ENCODE peak calls at places on chromosomes 11 and 22, in six cellular contexts. One of them, this sample, is unnamed.

GRCh38 chr11:117843666-117844484 is 19.3 kb upstream of the FXYD2 start:
- DNase-seq in dorsolateral prefrontal cortex: peak; percentile 80
- DNase-seq in transverse colon: peak; percentile 84
- DNase-seq in psoas muscle: peak; percentile 87
- DNase-seq in SK-N-SH: peak; percentile 74
- DNase-seq in GM23248: peak; percentile 66
- DNase-seq in this sample: no peak

GRCh38 chr22:48745842-48746788 is 1081.6 kb downstream of the BRD1 start:
- DNase-seq in SK-N-SH: no peak
- DNase-seq in dorsolateral prefrontal cortex: no peak
- DNase-seq in GM23248: no peak
- DNase-seq in psoas muscle: no peak
- DNase-seq in transverse colon: no peak
- DNase-seq in this sample: no peak

GRCh38 chr11:279040-279965 is 1.1 kb downstream of the NLRP6 start:
- DNase-seq in GM23248: no peak
- DNase-seq in dorsolateral prefrontal cortex: no peak
- DNase-seq in psoas muscle: peak; percentile 55
- DNase-seq in transverse colon: no peak
- DNase-seq in SK-N-SH: peak; percentile 54
- DNase-seq in this sample: no peak

GRCh38 chr22:39518996-39519680 is 1.2 kb upstream of the ATF4 start:
- DNase-seq in GM23248: no peak
- DNase-seq in dorsolateral prefrontal cortex: no peak
- DNase-seq in psoas muscle: no peak
- DNase-seq in transverse colon: peak; percentile 51
- DNase-seq in SK-N-SH: peak; percentile 47
- DNase-seq in this sample: no peak

GRCh38 chr11:86932942-86933875 is 22.0 kb downstream of the FZD4 start:
- DNase-seq in transverse colon: no peak
- DNase-seq in psoas muscle: no peak
- DNase-seq in GM23248: no peak
- DNase-seq in dorsolateral prefrontal cortex: no peak
- DNase-seq in SK-N-SH: no peak
- DNase-seq in this sample: no peak

GRCh38 chr11:93574821-93575220 is 31.6 kb upstream of the SMCO4 start:
- DNase-seq in transverse colon: no peak
- DNase-seq in SK-N-SH: no peak
- DNase-seq in dorsolateral prefrontal cortex: no peak
- DNase-seq in GM23248: no peak
- DNase-seq in psoas muscle: no peak
- DNase-seq in this sample: no peak

GRCh38 chr11:128576555-128576954 is 10.8 kb downstream of the ETS1 start:
- DNase-seq in SK-N-SH: no peak
- DNase-seq in GM23248: no peak
- DNase-seq in dorsolateral prefrontal cortex: no peak
- DNase-seq in psoas muscle: no peak
- DNase-seq in transverse colon: no peak
- DNase-seq in this sample: no peak

GRCh38 chr22:35842954-35843353 is 125.3 kb downstream of the APOL5 start:
- DNase-seq in dorsolateral prefrontal cortex: no peak
- DNase-seq in transverse colon: no peak
- DNase-seq in GM23248: peak; percentile 76
- DNase-seq in psoas muscle: no peak
- DNase-seq in SK-N-SH: peak; percentile 49
- DNase-seq in this sample: no peak

GRCh38 chr11:10208045-10208674 is 85.9 kb downstream of the SBF2 start:
- DNase-seq in SK-N-SH: peak; percentile 56
- DNase-seq in psoas muscle: no peak
- DNase-seq in dorsolateral prefrontal cortex: no peak
- DNase-seq in GM23248: peak; percentile 70
- DNase-seq in transverse colon: no peak
- DNase-seq in this sample: no peak

GRCh38 chr11:16989554-16989953 is 24.7 kb downstream of the PLEKHA7 start:
- DNase-seq in transverse colon: no peak
- DNase-seq in dorsolateral prefrontal cortex: no peak
- DNase-seq in psoas muscle: no peak
- DNase-seq in GM23248: no peak
- DNase-seq in SK-N-SH: no peak
- DNase-seq in this sample: no peak

GRCh38 chr11:16984229-16984628 is 30.0 kb downstream of the PLEKHA7 start:
- DNase-seq in transverse colon: no peak
- DNase-seq in GM23248: no peak
- DNase-seq in SK-N-SH: no peak
- DNase-seq in dorsolateral prefrontal cortex: no peak
- DNase-seq in psoas muscle: no peak
- DNase-seq in this sample: no peak

GRCh38 chr11:16985297-16985696 is 28.9 kb downstream of the PLEKHA7 start:
- DNase-seq in transverse colon: no peak
- DNase-seq in psoas muscle: no peak
- DNase-seq in GM23248: no peak
- DNase-seq in dorsolateral prefrontal cortex: no peak
- DNase-seq in SK-N-SH: no peak
- DNase-seq in this sample: no peak

GRCh38 chr11:16986434-16987204 is 27.6 kb downstream of the PLEKHA7 start:
- DNase-seq in dorsolateral prefrontal cortex: no peak
- DNase-seq in GM23248: no peak
- DNase-seq in SK-N-SH: no peak
- DNase-seq in transverse colon: peak; percentile 92
- DNase-seq in psoas muscle: no peak
- DNase-seq in this sample: no peak

DNA sequence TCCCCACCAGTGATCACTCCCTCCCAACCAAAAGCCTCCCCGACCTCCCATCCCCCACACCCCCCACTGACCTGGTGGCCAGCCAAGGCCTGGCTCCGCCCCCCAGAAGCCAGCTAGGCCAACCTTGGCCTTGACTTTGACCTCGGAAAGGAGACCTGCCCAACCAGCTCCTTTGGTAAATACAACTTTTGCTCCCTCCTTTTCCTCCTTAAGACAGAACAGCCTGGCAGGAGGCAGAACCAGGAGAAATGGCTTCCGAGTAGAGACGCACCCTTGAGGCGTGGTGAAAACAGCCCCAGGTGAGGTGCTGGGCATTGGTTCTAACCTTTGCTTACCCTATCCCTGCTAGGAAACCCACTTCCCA is 27.0 kb downstream of the PLEKHA7 start:
- DNase-seq in dorsolateral prefrontal cortex: no peak
- DNase-seq in SK-N-SH: no peak
- DNase-seq in transverse colon: peak; percentile 82
- DNase-seq in psoas muscle: no peak
- DNase-seq in GM23248: no peak
- DNase-seq in this sample: no peak
- H3K27ac ChIP-seq in dorsolateral prefrontal cortex: no peak overlapping the region
- H3K27ac ChIP-seq in SK-N-SH: no peak overlapping the region
- H3K27ac ChIP-seq in transverse colon: peak overlapping the region; percentile 89
- H3K27ac ChIP-seq in psoas muscle: no peak overlapping the region
- H3K27ac ChIP-seq in GM23248: no peak overlapping the region
- H3K27ac ChIP-seq in this sample: no peak overlapping the region

GRCh38 chr22:46660604-46661201 is 40.5 kb downstream of the GRAMD4 start:
- DNase-seq in SK-N-SH: peak; percentile 93
- DNase-seq in psoas muscle: no peak
- DNase-seq in transverse colon: peak; percentile 78
- DNase-seq in dorsolateral prefrontal cortex: no peak
- DNase-seq in GM23248: no peak
- DNase-seq in this sample: no peak
- H3K27ac ChIP-seq in SK-N-SH: peak overlapping the region; percentile 86
- H3K27ac ChIP-seq in psoas muscle: peak overlapping the region; percentile 48
- H3K27ac ChIP-seq in transverse colon: peak overlapping the region; percentile 79
- H3K27ac ChIP-seq in dorsolateral prefrontal cortex: peak overlapping the region; percentile 66
- H3K27ac ChIP-seq in GM23248: no peak overlapping the region
- H3K27ac ChIP-seq in this sample: no peak overlapping the region

DNA sequence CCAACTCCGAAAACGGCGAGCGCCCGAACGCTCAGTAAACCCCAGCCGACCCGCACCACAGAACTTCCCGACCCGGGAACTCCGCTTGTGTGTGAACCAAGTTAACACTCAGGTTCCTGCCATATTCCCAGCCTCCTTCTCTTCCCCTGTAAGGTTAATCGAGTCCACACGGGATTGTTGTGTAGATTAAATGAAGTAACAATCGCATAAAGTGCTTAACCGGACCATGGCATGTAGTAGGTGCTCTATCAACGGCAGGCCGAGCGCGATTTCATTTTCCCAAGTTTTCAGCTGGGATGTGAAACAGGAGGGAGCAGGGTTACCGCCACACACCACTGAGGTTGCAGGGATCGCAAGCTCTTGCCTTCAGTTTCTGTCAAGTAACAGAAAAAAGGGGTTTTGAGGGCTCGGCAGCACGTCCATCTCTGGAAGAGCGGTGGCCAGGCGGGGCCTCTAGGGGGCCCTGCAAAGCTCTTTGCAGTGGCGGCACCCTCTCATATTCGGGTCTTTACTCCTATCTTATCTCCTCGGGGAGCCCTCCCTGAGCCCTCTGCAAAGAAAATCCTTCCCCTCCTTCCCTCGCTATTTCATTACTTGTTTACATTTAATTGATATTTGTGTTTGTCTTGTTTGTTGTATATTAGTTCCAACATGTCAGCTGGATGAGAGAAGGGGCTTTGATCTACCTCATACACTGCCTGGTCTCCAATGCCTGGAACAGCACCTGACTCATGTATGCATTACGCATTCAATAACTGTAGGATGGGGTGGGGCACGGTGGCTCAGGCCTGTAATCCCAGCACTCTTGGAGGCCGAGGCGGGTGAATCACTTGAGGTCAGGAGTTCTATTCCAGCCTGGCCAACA is 792 bp upstream of the PLEKHA7 start:
- DNase-seq in transverse colon: peak; percentile 71
- DNase-seq in SK-N-SH: peak; percentile 82
- DNase-seq in GM23248: peak; percentile 18
- DNase-seq in psoas muscle: no peak
- DNase-seq in dorsolateral prefrontal cortex: no peak
- DNase-seq in this sample: no peak
- H3K27ac ChIP-seq in transverse colon: peak overlapping the region; percentile 77
- H3K27ac ChIP-seq in SK-N-SH: no peak overlapping the region
- H3K27ac ChIP-seq in GM23248: no peak overlapping the region
- H3K27ac ChIP-seq in psoas muscle: no peak overlapping the region
- H3K27ac ChIP-seq in dorsolateral prefrontal cortex: no peak overlapping the region
- H3K27ac ChIP-seq in this sample: no peak overlapping the region

GRCh38 chr11:19829109-19829790 is 116.6 kb downstream of the NAV2 start:
- DNase-seq in GM23248: no peak
- DNase-seq in SK-N-SH: no peak
- DNase-seq in psoas muscle: no peak
- DNase-seq in dorsolateral prefrontal cortex: no peak
- DNase-seq in transverse colon: peak; percentile 31
- DNase-seq in this sample: no peak

GRCh38 chr11:19832166-19832750 is 119.6 kb downstream of the NAV2 start:
- DNase-seq in dorsolateral prefrontal cortex: no peak
- DNase-seq in psoas muscle: no peak
- DNase-seq in GM23248: no peak
- DNase-seq in transverse colon: no peak
- DNase-seq in SK-N-SH: no peak
- DNase-seq in this sample: peak; percentile 49

GRCh38 chr11:19832901-19833300 is 120.3 kb downstream of the NAV2 start:
- DNase-seq in transverse colon: no peak
- DNase-seq in GM23248: no peak
- DNase-seq in dorsolateral prefrontal cortex: no peak
- DNase-seq in SK-N-SH: no peak
- DNase-seq in psoas muscle: no peak
- DNase-seq in this sample: no peak

GRCh38 chr11:19827399-19828135 is 114.9 kb downstream of the NAV2 start:
- DNase-seq in dorsolateral prefrontal cortex: no peak
- DNase-seq in psoas muscle: no peak
- DNase-seq in GM23248: no peak
- DNase-seq in transverse colon: no peak
- DNase-seq in SK-N-SH: no peak
- DNase-seq in this sample: no peak

DNA sequence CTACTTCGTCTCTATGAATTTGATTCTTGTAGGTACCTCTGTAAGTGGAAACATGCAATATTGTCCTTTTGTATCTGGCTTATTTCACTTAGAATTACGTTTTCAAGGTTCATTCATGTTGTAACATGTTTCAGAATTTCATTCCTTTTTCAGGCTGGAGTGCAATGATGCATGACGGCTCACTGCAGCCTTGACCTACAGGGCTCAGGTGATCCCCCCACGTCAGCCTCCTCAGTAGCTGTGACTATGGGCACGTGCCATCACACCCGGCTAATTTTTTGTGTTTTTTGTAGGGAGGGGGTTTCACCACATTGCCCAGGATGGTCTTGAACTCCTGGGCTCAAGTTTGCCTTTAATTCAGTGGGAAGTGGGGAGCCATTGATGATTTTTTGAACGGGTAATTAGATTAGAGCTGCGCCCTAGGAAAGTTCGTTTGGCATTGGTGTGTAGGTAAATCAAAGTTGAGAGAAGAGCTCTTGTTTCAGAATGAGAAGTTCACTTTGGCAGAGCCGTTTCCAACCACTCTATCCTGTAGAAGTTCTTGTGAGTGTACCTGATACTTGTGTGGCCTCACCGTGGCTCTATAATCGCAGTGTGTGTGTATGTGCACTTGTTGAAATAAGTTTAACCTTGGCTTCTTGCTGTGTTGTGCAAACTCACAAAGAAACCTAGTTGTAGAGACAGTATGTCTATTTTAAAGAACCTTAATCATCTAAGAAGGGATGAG is 115.9 kb downstream of the NAV2 start:
- DNase-seq in GM23248: no peak
- DNase-seq in psoas muscle: no peak
- DNase-seq in SK-N-SH: no peak
- DNase-seq in transverse colon: no peak
- DNase-seq in dorsolateral prefrontal cortex: no peak
- DNase-seq in this sample: no peak
- H3K27ac ChIP-seq in GM23248: no peak overlapping the region
- H3K27ac ChIP-seq in psoas muscle: no peak overlapping the region
- H3K27ac ChIP-seq in SK-N-SH: no peak overlapping the region
- H3K27ac ChIP-seq in transverse colon: no peak overlapping the region
- H3K27ac ChIP-seq in dorsolateral prefrontal cortex: no peak overlapping the region
- H3K27ac ChIP-seq in this sample: no peak overlapping the region

DNA sequence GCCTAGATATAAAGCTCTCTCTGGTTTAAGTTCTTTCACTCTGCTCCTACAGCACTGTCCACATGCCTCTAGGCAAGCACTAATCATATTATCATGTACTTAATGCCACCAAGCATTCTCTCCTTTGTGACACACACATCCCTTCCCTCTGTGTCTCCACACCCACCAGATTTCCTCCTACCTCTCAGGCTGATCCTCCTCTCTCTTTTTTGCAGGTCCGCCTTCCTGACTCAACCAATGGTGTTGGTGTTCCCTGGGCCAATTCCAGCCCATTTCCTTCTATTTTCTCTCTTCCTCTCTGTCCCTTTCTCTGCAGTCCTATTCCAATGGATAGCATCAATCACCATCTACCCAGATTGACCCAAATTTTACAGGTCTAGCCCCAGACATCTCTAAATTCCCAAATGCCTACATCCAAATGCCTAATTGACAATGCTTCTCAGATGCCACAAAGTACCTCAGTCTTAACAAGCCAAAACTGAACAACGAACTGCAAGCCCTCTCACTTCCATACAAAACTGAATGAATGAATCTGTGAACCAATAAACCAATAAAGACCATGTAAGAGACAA is 504 bp upstream of the ZNF215 start:
- DNase-seq in psoas muscle: no peak
- DNase-seq in dorsolateral prefrontal cortex: no peak
- DNase-seq in GM23248: peak; percentile 55
- DNase-seq in transverse colon: no peak
- DNase-seq in SK-N-SH: no peak
- DNase-seq in this sample: no peak
- H3K27ac ChIP-seq in psoas muscle: no peak overlapping the region
- H3K27ac ChIP-seq in dorsolateral prefrontal cortex: no peak overlapping the region
- H3K27ac ChIP-seq in GM23248: peak overlapping the region; percentile 83
- H3K27ac ChIP-seq in transverse colon: peak overlapping the region; percentile 84
- H3K27ac ChIP-seq in SK-N-SH: no peak overlapping the region
- H3K27ac ChIP-seq in this sample: no peak overlapping the region

GRCh38 chr11:72570893-72571741 is 103.1 kb downstream of the PDE2A start:
- DNase-seq in transverse colon: no peak
- DNase-seq in psoas muscle: no peak
- DNase-seq in SK-N-SH: no peak
- DNase-seq in dorsolateral prefrontal cortex: no peak
- DNase-seq in GM23248: no peak
- DNase-seq in this sample: no peak
- H3K27ac ChIP-seq in transverse colon: no peak overlapping the region
- H3K27ac ChIP-seq in psoas muscle: no peak overlapping the region
- H3K27ac ChIP-seq in SK-N-SH: no peak overlapping the region
- H3K27ac ChIP-seq in dorsolateral prefrontal cortex: no peak overlapping the region
- H3K27ac ChIP-seq in GM23248: no peak overlapping the region
- H3K27ac ChIP-seq in this sample: no peak overlapping the region